ENCODE peak calls at places on chromosome 16, in seven cellular contexts. X is left ventricle myocardium inferior; V is sigmoid colon; E is effector memory CD4-positive, alpha-beta T cell; J is cardiac muscle cell; A is GM23248; F is tibial nerve. C is an unnamed sample. For H3K9me3 and H3K4me1, the result is how much of the 10 kb centered on the place peaks cover.

GRCh38 chr16:68061396-68061795 is 23.8 kb upstream of the NFATC3 start:
- DNase-seq in X (no peak), F (no peak), V (no peak), E (no peak), A (no peak), J (no peak), C (peak)

GRCh38 chr16:70706948-70707465 is 21.2 kb upstream of the MTSS2 start:
- DNase-seq in F (no peak), J (peak), X (no peak), V (peak), E (no peak), A (peak), C (no peak)

GRCh38 chr16:19843371-19843770 is 41.3 kb downstream of the GPRC5B start:
- DNase-seq in F (no peak), V (peak), E (no peak), J (no peak), A (peak), X (no peak), C (no peak)

GRCh38 chr16:19474617-19475016 is 47.3 kb downstream of the GDE1 start:
- DNase-seq in F (no peak), J (no peak), E (no peak), V (no peak), X (no peak), A (no peak), C (no peak)

GRCh38 chr16:49491736-49492089 is 118.1 kb downstream of the C16orf78 start:
- DNase-seq in V (peak), E (no peak), A (no peak), J (no peak), X (peak), F (peak), C (no peak)

GRCh38 chr16:20383106-20384029 is 21.2 kb downstream of the PDILT start:
- DNase-seq in J (peak), V (peak), E (no peak), X (peak), A (peak), F (peak), C (peak)

GRCh38 chr16:35692824-35693223 is 2233.4 kb downstream of the TP53TG3F start:
- DNase-seq in J (no peak), X (no peak), E (no peak), F (no peak), A (no peak), V (no peak), C (no peak)

GRCh38 chr16:51143166-51143565 is 7.9 kb downstream of the SALL1 start:
- DNase-seq in J (no peak), E (no peak), V (no peak), A (no peak), F (no peak), X (no peak), C (no peak)

GRCh38 chr16:84329849-84330684 is 35.4 kb downstream of the WFDC1 start:
- DNase-seq in A (no peak), E (no peak), J (no peak), X (no peak), V (peak), F (no peak), C (no peak)

GRCh38 chr16:85924675-85925074 is 25.7 kb downstream of the IRF8 start:
- DNase-seq in J (peak), A (peak), E (no peak), F (no peak), X (no peak), V (no peak), C (no peak)

GRCh38 chr16:4260360-4260759 is 12.5 kb downstream of the TFAP4 start:
- DNase-seq in V (no peak), F (no peak), E (no peak), A (no peak), J (no peak), X (no peak), C (peak)

GRCh38 chr16:73020409-73020884 is 27.5 kb downstream of the ZFHX3 start:
- DNase-seq in V (peak), J (peak), X (peak), E (no peak), A (peak), F (peak), C (no peak)

GRCh38 chr16:28010671-28011070 is 52.8 kb downstream of the GSG1L start:
- DNase-seq in V (no peak), J (peak), A (peak), E (no peak), X (no peak), F (no peak), C (no peak)

GRCh38 chr16:68227183-68227793 is 8.6 kb downstream of the ESRP2 start:
- DNase-seq in F (no peak), J (no peak), V (peak), A (no peak), X (no peak), E (no peak), C (no peak)

GRCh38 chr16:5982979-5983378 is 885.4 kb upstream of the EEF2KMT start:
- DNase-seq in E (no peak), X (no peak), F (no peak), V (no peak), J (no peak), A (no peak), C (no peak)

GRCh38 chr16:87431926-87432325 is 39.8 kb downstream of the MAP1LC3B start:
- DNase-seq in A (peak), E (no peak), X (no peak), J (peak), F (no peak), V (no peak), C (no peak)

GRCh38 chr16:65845466-65846209 is 520.9 kb upstream of the CDH5 start:
- DNase-seq in X (no peak), E (no peak), F (no peak), A (peak), J (peak), V (no peak), C (no peak)

DNA sequence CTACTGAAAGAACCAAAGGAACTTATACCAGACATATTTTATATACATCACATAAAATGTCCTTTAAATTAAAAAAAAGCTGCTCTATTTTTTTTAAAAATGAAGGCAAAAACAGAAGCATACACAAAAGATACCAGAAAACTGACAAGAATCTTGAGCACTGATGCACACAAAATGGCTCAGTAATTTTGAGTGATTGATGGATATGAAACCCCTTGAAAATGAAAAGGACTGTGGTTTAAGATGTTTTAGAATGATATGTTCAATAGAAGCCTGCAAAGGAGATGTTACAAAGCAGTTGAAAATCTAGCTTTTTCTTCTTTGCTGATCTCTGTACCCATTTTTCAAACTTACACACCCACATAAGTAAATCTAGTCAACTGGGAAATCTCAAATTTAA is 2.7 kb downstream of the C16orf87 start:
- DNase-seq in A (no peak), X (no peak), E (no peak), J (no peak), F (no peak), V (no peak), C (no peak)
- H3K4me3 ChIP-seq in A (no peak), X (no peak), E (no peak), J (peak), F (no peak), V (no peak), C (no peak)

GRCh38 chr16:23174622-23175021 is 7.9 kb upstream of the SCNN1G start:
- DNase-seq in F (no peak), X (no peak), A (peak), E (no peak), V (no peak), J (peak), C (no peak)
- H3K9me3 ChIP-seq in F (under half), X (under half), A (under half), E (under half), V (under half), J (under half), C (under half)

DNA sequence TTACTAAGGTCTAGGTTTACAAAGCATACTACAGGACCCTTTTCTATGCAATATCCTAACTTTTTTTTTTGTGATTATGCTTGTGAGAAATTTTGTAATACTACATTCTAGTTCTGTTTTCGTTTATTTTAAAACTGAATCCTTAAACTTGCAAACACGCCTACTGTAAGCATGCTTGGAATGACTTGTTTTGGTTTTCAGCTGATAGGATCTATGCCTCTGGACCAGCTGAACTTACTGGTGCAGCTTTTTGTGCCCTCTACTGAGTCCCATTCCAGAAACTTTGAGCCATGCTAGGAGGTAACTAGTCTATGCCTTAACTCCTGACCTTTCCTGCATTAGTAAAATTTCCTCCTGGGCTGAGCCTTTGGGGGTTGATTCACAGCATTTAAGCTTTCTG is 6.0 kb downstream of the PDP2 start:
- DNase-seq in V (no peak), F (no peak), A (peak), E (no peak), J (no peak), X (no peak), C (no peak)
- H3K4me1 ChIP-seq in V (under half), F (under half), A (under half), E (under half), J (under half), X (under half), C (under half)

DNA sequence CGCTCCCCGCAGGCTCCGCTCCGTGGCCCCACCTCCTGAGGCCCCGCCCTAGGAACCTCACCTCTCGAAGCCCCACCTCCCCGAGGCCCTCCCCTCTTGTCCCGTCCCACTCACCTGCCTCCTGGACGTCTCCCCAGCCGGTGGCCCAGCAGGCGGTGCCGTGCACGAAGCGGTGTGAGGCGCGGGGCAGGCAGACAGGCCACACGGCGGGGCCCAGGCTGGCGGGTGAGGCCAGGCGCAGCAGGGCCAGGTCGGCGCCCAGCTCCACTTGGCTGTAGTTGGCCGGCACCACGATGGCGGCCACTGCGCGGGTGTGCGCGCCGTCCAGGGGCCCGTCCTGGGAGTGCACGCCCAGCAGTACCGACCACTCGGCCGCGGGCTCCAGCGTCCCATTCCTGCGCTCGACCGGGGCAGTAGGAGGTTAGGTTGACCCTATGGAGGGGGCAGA is 1.6 kb downstream of the PRSS36 start:
- DNase-seq in J (no peak), E (no peak), A (no peak), V (no peak), F (no peak), X (no peak), C (no peak)
- H3K4me3 ChIP-seq in J (no peak), E (no peak), A (no peak), V (no peak), F (no peak), X (peak), C (peak)

DNA sequence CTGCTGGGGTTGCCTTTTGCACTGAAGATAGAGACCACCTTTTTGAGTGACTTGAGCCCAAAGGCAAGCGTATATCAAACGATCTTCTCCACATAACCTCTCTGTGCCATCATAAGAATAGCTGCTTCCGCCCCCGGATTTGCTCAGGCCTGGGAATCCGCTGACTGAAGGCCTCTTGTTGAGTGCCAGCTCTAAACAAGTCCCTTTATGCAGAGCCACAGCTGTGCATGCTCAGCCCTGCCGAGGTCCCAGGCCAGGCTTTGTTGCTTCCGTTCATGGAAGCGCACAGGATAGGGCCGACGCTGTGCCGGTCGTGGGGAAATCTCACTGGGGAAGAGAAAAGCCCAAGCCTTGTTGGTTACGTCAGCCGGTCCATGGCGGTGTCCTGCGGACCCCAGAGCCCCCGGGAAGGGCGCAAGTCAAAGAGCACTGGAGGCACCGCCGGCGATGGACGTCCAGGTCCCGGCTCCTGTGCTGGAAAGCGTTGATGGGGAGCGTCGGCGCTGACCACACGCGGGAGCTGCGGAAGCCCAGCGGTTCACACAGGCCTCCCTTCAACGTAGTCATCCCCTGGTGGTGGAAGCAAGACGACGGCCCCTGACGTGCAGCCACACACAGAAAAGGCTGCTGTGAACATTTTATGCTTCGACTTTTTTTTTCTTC is 23.5 kb upstream of the RPL13 start:
- DNase-seq in F (no peak), A (no peak), E (no peak), V (no peak), X (no peak), J (no peak), C (no peak)
- H3K9me3 ChIP-seq in F (under half), A (under half), E (under half), V (under half), X (under half), J (under half), C (under half)

GRCh38 chr16:11204513-11205047 is 51.4 kb downstream of the SOCS1 start:
- DNase-seq in A (no peak), X (no peak), V (no peak), F (no peak), J (no peak), E (no peak), C (no peak)

GRCh38 chr16:11207646-11208045 is 48.4 kb downstream of the SOCS1 start:
- DNase-seq in F (no peak), A (peak), X (no peak), V (no peak), J (no peak), E (no peak), C (no peak)

GRCh38 chr16:11203111-11203623 is 52.8 kb downstream of the SOCS1 start:
- DNase-seq in F (no peak), A (no peak), V (no peak), E (no peak), J (no peak), X (no peak), C (no peak)

GRCh38 chr16:11205754-11206459 is 50.1 kb downstream of the SOCS1 start:
- DNase-seq in J (peak), A (peak), F (no peak), V (no peak), X (no peak), E (no peak), C (no peak)

DNA sequence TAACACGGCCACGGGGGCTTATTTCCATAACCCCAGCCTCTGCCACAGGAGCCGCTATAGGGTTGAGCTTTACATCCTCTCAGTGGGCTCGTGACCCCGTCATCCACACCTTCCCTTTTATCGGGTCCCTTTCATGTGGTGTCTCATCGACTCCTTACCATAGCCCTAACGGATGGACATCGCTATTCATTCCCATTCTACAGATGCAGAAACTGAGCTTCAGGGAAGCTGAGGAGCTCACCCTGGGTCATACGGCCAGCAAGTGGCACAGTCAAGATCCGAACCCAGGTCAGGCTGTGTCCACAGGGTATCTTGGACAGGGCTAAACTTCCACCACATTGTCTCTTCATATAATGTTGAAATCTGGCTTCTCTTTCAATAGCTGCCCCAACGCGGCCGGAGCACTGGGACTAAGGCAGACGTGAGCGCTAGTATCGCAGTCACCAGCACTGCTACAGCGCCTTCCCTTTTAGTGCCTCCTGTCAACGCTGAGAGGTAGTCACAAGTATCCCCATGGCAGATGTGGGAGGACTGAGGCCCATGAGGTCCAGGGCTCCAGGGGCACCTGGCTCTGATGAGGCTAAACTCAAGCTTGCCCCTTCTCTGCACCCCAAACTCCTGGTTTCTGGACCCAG is 50.8 kb downstream of the SOCS1 start:
- DNase-seq in X (no peak), V (no peak), F (no peak), E (no peak), A (no peak), J (no peak), C (no peak)
- H3K4me1 ChIP-seq in X (under half), V (under half), F (under half), E (under half), A (under half), J (under half), C (under half)

C was measured in kidney.